ENCODE peak calls at places on chromosome 9, in four cellular contexts. J is right lobe of liver, U is RWPE1, L is neuronal stem cell. I is an unnamed sample.

GRCh38 chr9:37026085-37026935 is 7.8 kb downstream of the PAX5 start:
- DNase-seq in J (no peak), U (no peak), L (no peak), I (no peak)

GRCh38 chr9:2427016-2427891 is 194.3 kb upstream of the VLDLR start:
- DNase-seq in J (peak; percentile 60), U (no peak), L (no peak), I (no peak)

GRCh38 chr9:11206925-11207324 is 594.1 kb upstream of the PTPRD start:
- DNase-seq in J (no peak), U (no peak), L (no peak), I (no peak)

GRCh38 chr9:82466616-82467251 is 478.2 kb downstream of the SPATA31D1 start:
- DNase-seq in J (no peak), U (no peak), L (peak; percentile 41), I (no peak)

GRCh38 chr9:20740929-20741582 is 57.0 kb downstream of the FOCAD start:
- DNase-seq in J (no peak), U (no peak), L (no peak), I (no peak)

GRCh38 chr9:34988218-34989055 is 1.1 kb upstream of the DNAJB5 start:
- DNase-seq in J (peak; percentile 61), U (no peak), L (no peak), I (no peak)

GRCh38 chr9:10605388-10605787 is 7.4 kb downstream of the PTPRD start:
- DNase-seq in J (no peak), U (no peak), L (no peak), I (no peak)

GRCh38 chr9:99287641-99288040 is 65.6 kb downstream of the SEC61B start:
- DNase-seq in J (no peak), U (no peak), L (no peak), I (no peak)

GRCh38 chr9:136856078-136856474 is 3.9 kb downstream of the MAMDC4 start:
- DNase-seq in J (peak; percentile 28), U (no peak), L (no peak), I (no peak)

GRCh38 chr9:21521448-21521847 is 39.3 kb upstream of the IFNE start:
- DNase-seq in J (no peak), U (no peak), L (no peak), I (no peak)

GRCh38 chr9:92648447-92649406 is 21.2 kb downstream of the IPPK start:
- DNase-seq in J (peak; percentile 9), U (no peak), L (no peak), I (no peak)

GRCh38 chr9:115373000-115373709 is 255.2 kb upstream of the TNC start:
- DNase-seq in J (no peak), U (peak; percentile 99), L (no peak), I (peak; percentile 97)

GRCh38 chr9:63817622-63818518 is 1467.1 kb downstream of the FOXD4L5 start:
- DNase-seq in J (peak; percentile 71), U (peak; percentile 37), L (peak; percentile 37), I (peak; percentile 39)

GRCh38 chr9:132546148-132547051 is 36.0 kb upstream of the BARHL1 start:
- DNase-seq in J (no peak), U (peak; percentile 36), L (peak; percentile 43), I (peak; percentile 11)

GRCh38 chr9:127311239-127311741 is 46.7 kb downstream of the GARNL3 start:
- DNase-seq in J (peak; percentile 27), U (peak; percentile 43), L (peak; percentile 4), I (peak; percentile 52)

GRCh38 chr9:121557581-121558422 is 58.2 kb upstream of the GGTA1 start:
- DNase-seq in J (peak; percentile 78), U (peak; percentile 84), L (peak; percentile 30), I (peak; percentile 90)

GRCh38 chr9:97958812-97959511 is 21.0 kb upstream of the HEMGN start:
- DNase-seq in J (no peak), U (no peak), L (no peak), I (peak; percentile 25)

DNA sequence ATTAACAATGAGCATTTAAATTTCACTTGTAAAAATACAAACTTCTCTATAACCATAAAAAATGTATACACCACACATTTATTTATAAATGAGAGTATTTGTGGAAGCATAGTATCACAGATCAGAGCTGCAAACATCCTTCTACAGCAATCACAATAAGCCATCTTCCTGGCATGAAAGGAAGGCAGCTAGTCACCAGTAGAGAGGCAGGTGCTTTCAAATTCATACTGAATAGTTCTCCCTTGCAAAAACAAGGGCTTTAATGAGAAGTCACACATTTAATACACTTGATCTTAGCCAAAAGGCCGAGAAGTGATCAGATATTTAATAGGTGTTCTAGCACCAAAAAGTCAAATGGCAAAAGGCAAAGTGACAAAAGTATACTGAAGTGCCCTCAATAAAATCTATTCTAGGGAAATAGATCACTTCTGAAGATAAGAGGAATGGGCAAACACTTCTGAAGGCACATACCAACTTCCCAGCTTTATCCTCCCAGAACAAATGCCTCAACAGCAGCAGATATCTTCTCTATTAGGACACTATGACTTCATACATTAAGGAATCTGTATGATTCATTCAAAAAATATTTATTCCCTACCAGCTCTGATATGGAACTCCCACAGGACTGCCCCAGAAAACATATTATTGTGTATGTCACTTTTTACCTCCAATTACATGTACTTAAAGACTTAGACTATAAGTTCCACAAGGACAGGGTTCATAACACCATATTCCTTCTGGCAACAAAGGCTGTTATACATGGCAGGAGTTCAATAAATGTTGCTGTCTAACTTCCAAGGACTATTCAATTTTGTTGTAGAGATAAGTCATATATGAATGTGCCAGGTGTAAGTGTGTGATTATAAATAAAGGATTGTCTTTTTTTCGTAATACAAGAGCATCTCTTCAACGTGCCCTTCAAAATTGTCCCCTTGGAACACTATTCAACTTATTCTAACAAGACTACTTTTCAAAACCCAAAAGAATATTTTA is 31.7 kb downstream of the MAPKAP1 start:
- DNase-seq in J (no peak), U (peak; percentile 92), L (no peak), I (peak; percentile 63)
- H3K27ac ChIP-seq in J (no peak overlapping the region), U (no peak overlapping the region), L (no peak overlapping the region), I (peak overlapping the region; percentile 41)

GRCh38 chr9:91116711-91117110 is 245.0 kb downstream of the AUH start:
- DNase-seq in J (no peak), U (no peak), L (no peak), I (no peak)
- H3K27ac ChIP-seq in J (no peak overlapping the region), U (no peak overlapping the region), L (no peak overlapping the region), I (no peak overlapping the region)

DNA sequence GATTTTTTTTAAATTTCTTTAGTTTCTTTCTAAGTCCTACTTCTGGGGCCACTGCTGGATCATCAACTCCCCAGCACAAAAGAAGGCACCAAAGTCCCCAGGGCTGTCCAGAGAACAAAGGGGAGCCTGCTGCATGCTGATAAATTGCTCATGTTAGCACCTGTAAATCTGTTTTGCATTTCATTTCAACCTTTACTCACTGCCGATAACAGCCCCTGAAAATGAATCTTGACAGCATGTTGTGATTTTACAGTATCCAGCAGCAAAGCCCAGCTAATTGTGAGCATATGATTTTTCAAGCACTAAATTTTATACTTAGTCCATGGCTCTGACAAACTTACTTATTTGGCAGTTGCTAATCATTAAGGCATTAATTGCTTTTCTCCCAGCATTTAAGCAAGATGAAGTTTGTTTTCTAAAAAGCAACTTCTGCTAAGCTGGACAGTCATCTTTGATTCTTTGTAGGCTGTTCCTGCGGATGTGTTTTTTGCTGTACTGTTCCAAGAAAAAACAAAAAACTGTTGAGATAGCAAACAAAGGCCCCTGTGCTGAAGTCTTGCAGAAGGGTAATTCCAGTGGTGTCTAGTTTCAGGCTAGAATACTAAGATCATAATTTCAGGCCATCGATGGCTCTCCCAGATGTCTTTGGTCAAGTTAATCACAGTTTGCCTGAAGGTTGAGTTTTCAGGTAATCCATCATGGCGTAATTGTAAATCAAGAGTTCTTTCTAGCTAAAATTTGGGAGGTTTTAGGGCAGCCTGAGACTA is 73.0 kb upstream of the GAS1 start:
- DNase-seq in J (no peak), U (no peak), L (no peak), I (no peak)
- H3K27ac ChIP-seq in J (no peak overlapping the region), U (no peak overlapping the region), L (no peak overlapping the region), I (no peak overlapping the region)

DNA sequence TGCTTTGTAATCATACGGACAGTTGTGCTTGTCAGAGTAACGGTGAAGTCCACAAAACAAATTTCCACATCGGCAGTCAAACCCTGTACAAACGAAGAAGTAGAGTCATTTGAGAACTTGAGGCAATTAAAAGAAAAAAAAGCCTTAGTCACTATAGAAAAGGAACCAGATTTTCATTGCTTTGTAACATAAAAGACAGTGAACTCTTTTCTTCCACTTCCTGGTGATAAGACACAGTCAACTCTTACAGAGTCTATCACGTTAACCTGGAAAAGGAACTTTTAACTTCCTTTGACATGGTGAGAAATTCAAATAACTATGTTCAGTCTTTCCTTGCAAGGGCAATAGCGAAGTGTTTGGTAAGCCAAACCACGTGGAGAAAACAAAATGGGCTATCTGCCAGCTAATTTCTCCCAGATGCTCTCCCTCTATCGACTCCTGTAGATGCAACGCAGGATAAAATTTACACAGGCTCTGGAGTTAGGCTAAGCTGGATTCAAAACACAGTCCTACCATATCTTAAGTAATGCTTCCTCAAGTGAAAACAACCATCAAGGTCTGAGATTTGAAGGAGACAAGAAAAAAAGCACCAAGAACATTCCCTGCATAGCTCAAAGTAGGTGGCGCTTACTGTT is 8.9 kb downstream of the ZFAND5 start:
- DNase-seq in J (no peak), U (no peak), L (no peak), I (no peak)
- H3K27ac ChIP-seq in J (no peak overlapping the region), U (no peak overlapping the region), L (no peak overlapping the region), I (no peak overlapping the region)

GRCh38 chr9:128634651-128635262 is 21.9 kb downstream of the DYNC2I2 start:
- DNase-seq in J (peak; percentile 36), U (no peak), L (no peak), I (no peak)
- H3K27ac ChIP-seq in J (no peak overlapping the region), U (peak overlapping the region; percentile 99), L (no peak overlapping the region), I (no peak overlapping the region)

GRCh38 chr9:90882991-90883600 is 81.5 kb downstream of the SYK start:
- DNase-seq in J (no peak), U (no peak), L (no peak), I (no peak)

GRCh38 chr9:90880669-90881068 is 79.0 kb downstream of the SYK start:
- DNase-seq in J (no peak), U (no peak), L (no peak), I (no peak)

GRCh38 chr9:90884178-90884577 is 82.6 kb downstream of the SYK start:
- DNase-seq in J (no peak), U (no peak), L (no peak), I (no peak)

GRCh38 chr9:90881648-90882047 is 80.0 kb downstream of the SYK start:
- DNase-seq in J (no peak), U (no peak), L (no peak), I (no peak)

GRCh38 chr9:90883661-90884060 is 82.0 kb downstream of the SYK start:
- DNase-seq in J (no peak), U (no peak), L (no peak), I (no peak)
- H3K27ac ChIP-seq in J (no peak overlapping the region), U (no peak overlapping the region), L (no peak overlapping the region), I (no peak overlapping the region)

I was measured in brain microvascular endothelial cell.